ENCODE peak calls at places on chromosomes 1 and 21, in eight cellular contexts. B, K, P, T, C, E, N and L are unnamed samples. For H3K4me1 and H3K9me3, the result is how much of the 10 kb centered on the place peaks cover.

GRCh38 chr1:247456914-247457638 is 828 bp downstream of the OR2B11 start:
- DNase-seq in C (no peak), T (no peak), N (no peak), P (no peak), K (no peak), E (no peak), B (no peak), L (no peak)

GRCh38 chr1:166368030-166368429 is 201.2 kb upstream of the FAM78B start:
- DNase-seq in P (no peak), C (no peak), K (no peak), N (no peak), B (no peak), E (no peak), T (no peak), L (no peak)

GRCh38 chr1:230798187-230798484 is 50.9 kb downstream of the CAPN9 start:
- DNase-seq in E (no peak), B (no peak), T (no peak), P (no peak), N (no peak), K (no peak), C (no peak), L (no peak)

GRCh38 chr1:28510350-28511223 is 4.7 kb downstream of the RCC1 start:
- DNase-seq in N (no peak), T (no peak), B (peak), K (no peak), P (no peak), E (no peak), C (no peak), L (peak)

GRCh38 chr1:95388041-95388440 is 154.0 kb downstream of the RWDD3 start:
- DNase-seq in B (no peak), N (no peak), K (no peak), P (no peak), T (no peak), E (no peak), C (no peak), L (no peak)

GRCh38 chr1:170836146-170836545 is 99.2 kb upstream of the MROH9 start:
- DNase-seq in N (no peak), C (no peak), P (no peak), T (no peak), K (no peak), E (no peak), B (no peak), L (peak)

GRCh38 chr1:193264313-193265065 is 78.1 kb upstream of the B3GALT2 start:
- DNase-seq in E (no peak), K (no peak), P (no peak), N (no peak), T (no peak), B (no peak), C (no peak), L (no peak)

GRCh38 chr1:175893192-175893591 is 149.8 kb upstream of the TNR start:
- DNase-seq in B (no peak), N (no peak), E (no peak), C (no peak), K (no peak), T (no peak), P (no peak), L (no peak)

GRCh38 chr1:116712510-116712909 is 41.7 kb upstream of the CD2 start:
- DNase-seq in K (no peak), N (no peak), B (no peak), T (no peak), E (no peak), P (no peak), C (no peak), L (no peak)

GRCh38 chr1:66288048-66288447 is 245.9 kb upstream of the SGIP1 start:
- DNase-seq in P (no peak), K (no peak), T (no peak), C (no peak), B (no peak), N (no peak), E (no peak), L (no peak)

GRCh38 chr1:109011335-109011734 is 30.6 kb downstream of the WDR47 start:
- DNase-seq in C (no peak), B (no peak), P (no peak), T (no peak), N (no peak), K (no peak), E (no peak), L (no peak)

GRCh38 chr1:36913523-36914060 is 120.7 kb downstream of the GRIK3 start:
- DNase-seq in T (peak), N (no peak), C (no peak), P (no peak), E (no peak), B (no peak), K (no peak), L (no peak)

GRCh38 chr1:184362876-184363275 is 24.0 kb upstream of the C1orf21 start:
- DNase-seq in B (no peak), T (no peak), C (no peak), K (no peak), P (no peak), N (no peak), E (no peak), L (no peak)

GRCh38 chr1:243598433-243598832 is 251.6 kb downstream of the AKT3 start:
- DNase-seq in P (no peak), N (no peak), B (peak), T (no peak), K (no peak), C (no peak), E (no peak), L (peak)

GRCh38 chr1:68046885-68047658 is 3.4 kb downstream of the DIRAS3 start:
- DNase-seq in K (no peak), P (no peak), N (no peak), E (no peak), C (no peak), T (no peak), B (no peak), L (no peak)

GRCh38 chr1:41045740-41046139 is 24.2 kb upstream of the SLFNL1 start:
- DNase-seq in E (peak), P (peak), B (no peak), C (no peak), K (peak), N (no peak), T (no peak), L (peak)

GRCh38 chr1:76314730-76315129 is 240.2 kb downstream of the ST6GALNAC3 start:
- DNase-seq in N (no peak), B (no peak), C (no peak), P (no peak), K (no peak), T (no peak), E (no peak), L (peak)

GRCh38 chr1:24369801-24370200 is 43.8 kb downstream of the STPG1 start:
- DNase-seq in K (no peak), E (no peak), C (no peak), T (no peak), N (no peak), B (no peak), P (no peak), L (no peak)

GRCh38 chr1:236167578-236167977 is 25.2 kb downstream of the GPR137B start:
- DNase-seq in B (no peak), P (no peak), N (no peak), K (no peak), E (no peak), C (no peak), T (no peak), L (no peak)

GRCh38 chr1:38006008-38006828 is 904 bp upstream of the FHL3 start:
- DNase-seq in P (no peak), K (peak), E (no peak), B (no peak), N (peak), C (no peak), T (peak), L (no peak)

GRCh38 chr1:97243973-97244560 is 522.5 kb downstream of the PTBP2 start:
- DNase-seq in T (no peak), E (no peak), B (peak), N (no peak), K (no peak), P (no peak), C (peak), L (peak)

GRCh38 chr1:101115112-101115511 is 89.5 kb upstream of the DPH5 start:
- DNase-seq in K (no peak), N (no peak), C (no peak), P (no peak), E (no peak), B (no peak), T (no peak), L (no peak)

GRCh38 chr1:245153645-245154428 is 948 bp upstream of the KIF26B start:
- DNase-seq in C (no peak), E (no peak), B (peak), K (no peak), P (no peak), T (no peak), N (no peak), L (peak)

GRCh38 chr1:16440150-16440479 is 409 bp upstream of the NECAP2 start:
- DNase-seq in E (no peak), B (no peak), N (no peak), T (no peak), P (no peak), K (no peak), C (no peak), L (peak)

GRCh38 chr1:10687782-10688408 is 108.6 kb downstream of the CASZ1 start:
- DNase-seq in P (no peak), T (no peak), E (no peak), N (no peak), K (no peak), B (no peak), C (no peak), L (no peak)

GRCh38 chr1:200892546-200892945 is 2.2 kb upstream of the INAVA start:
- DNase-seq in E (no peak), N (no peak), K (no peak), P (no peak), C (no peak), T (no peak), B (no peak), L (no peak)
- H3K4me3 ChIP-seq in E (no peak), N (no peak), K (no peak), P (no peak), C (no peak), T (no peak), B (peak), L (no peak)

DNA sequence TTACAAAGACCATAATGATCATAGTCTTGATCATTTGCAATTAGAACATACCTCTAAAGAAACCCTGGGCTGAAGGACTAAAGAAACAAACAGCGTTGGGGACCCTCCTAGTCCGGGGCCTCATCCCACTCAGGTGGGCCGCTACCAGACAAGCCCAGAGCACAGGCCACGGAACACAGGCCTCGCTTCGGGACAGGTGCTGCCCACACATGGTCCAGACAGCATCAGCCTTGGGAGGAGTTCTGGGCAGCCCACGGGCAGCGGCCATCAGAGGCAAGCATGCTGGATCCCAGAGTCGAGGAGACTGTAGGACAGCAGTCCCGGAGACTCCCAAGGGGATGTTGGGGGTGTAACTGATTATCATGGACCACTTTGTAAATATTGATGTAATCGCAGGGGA is 4.9 kb downstream of the C2CD2 start:
- DNase-seq in N (no peak), C (no peak), B (no peak), K (no peak), P (no peak), E (no peak), T (no peak), L (no peak)
- H3K4me1 ChIP-seq in N (under half), C (under half), B (under half), K (under half), P (under half), E (under half), T (under half), L (under half)

GRCh38 chr1:2810281-2810680 is 8.8 kb upstream of the TTC34 start:
- DNase-seq in T (no peak), P (no peak), K (no peak), B (no peak), N (no peak), E (no peak), C (no peak), L (no peak)

GRCh38 chr1:2812136-2812535 is 10.6 kb upstream of the TTC34 start:
- DNase-seq in E (no peak), B (no peak), N (no peak), P (no peak), T (no peak), C (no peak), K (no peak), L (no peak)

GRCh38 chr1:2812939-2813653 is 11.6 kb upstream of the TTC34 start:
- DNase-seq in N (no peak), P (no peak), B (no peak), T (no peak), C (no peak), K (no peak), E (no peak), L (no peak)

GRCh38 chr1:2810899-2811525 is 9.5 kb upstream of the TTC34 start:
- DNase-seq in N (no peak), E (no peak), K (no peak), P (no peak), T (no peak), C (no peak), B (no peak), L (no peak)

DNA sequence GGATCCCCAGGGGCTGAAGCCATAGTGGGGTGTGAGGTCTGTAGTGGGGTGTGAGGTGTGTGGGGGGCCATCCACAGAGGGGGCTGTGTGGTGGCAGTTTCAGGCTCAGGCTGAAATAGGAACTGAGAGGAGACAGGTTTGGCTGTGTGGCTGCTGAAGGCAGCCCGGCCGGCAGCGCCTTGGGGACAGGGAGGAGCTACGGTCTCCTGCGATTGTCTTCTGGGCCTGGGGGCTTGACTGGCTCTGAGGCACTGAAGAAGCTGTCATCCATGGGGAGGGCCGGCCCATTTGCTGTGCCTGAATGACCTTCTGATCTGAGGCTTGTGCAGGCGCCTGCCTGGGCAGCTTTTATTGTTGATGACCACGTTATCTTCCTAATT is 10.0 kb upstream of the TTC34 start:
- DNase-seq in E (no peak), B (no peak), N (no peak), C (no peak), T (no peak), P (no peak), K (no peak), L (no peak)
- H3K9me3 ChIP-seq in E (under half), B (under half), N (under half), C (under half), T (under half), P (under half), K (under half), L (under half)

DNA sequence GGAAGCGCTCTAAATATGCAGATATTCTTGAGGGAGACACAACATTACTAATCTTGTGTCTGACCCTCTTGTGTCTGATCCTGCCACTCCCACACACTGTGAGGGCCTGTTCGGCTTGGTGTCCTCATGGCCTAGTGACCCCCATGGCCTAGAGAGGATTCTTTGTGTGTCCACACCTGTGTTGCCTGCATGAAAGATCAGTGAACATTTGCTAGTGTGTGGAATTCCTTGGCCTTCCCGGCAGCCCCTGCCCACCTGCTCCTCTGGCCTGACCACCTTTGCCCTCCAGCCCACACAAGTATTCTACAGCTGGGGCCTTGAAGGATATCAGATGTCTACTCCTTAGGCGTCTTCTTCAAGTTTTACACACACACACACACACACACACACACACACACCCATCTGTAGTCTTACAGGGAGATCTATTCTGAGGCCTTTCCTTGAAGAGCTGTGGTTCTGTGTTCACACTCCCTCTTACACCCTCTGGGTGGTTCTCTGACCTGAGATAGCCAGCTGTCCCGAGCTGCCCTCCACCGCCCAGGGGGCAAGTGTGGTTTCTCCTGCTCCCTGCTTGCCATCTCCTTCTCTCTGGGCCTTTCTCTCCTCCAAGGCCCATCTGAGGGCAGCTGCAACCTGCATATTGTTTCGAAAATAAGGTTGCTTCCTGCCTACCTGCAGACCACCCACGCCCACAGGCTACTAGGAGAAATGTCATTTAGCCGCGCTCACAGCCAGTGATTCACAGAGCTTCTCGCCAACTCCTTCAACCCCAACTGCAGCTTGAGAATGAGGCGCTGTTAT is 45.4 kb downstream of the CD247 start:
- DNase-seq in P (no peak), E (no peak), N (no peak), K (no peak), B (no peak), C (no peak), T (no peak), L (no peak)
- H3K4me3 ChIP-seq in P (no peak), E (no peak), N (no peak), K (no peak), B (no peak), C (no peak), T (no peak), L (no peak)

GRCh38 chr1:8016244-8017241 is 9.6 kb downstream of the ERRFI1 start:
- DNase-seq in B (no peak), T (no peak), E (no peak), N (no peak), P (no peak), C (no peak), K (no peak), L (peak)

GRCh38 chr1:8014381-8014988 is 11.6 kb downstream of the ERRFI1 start:
- DNase-seq in P (no peak), B (no peak), K (no peak), E (no peak), C (no peak), N (no peak), T (no peak), L (peak)

GRCh38 chr1:8015809-8016165 is 10.3 kb downstream of the ERRFI1 start:
- DNase-seq in K (no peak), T (no peak), P (no peak), E (peak), B (no peak), C (no peak), N (no peak), L (peak)

GRCh38 chr1:8013800-8014199 is 12.3 kb downstream of the ERRFI1 start:
- DNase-seq in C (no peak), K (no peak), E (no peak), P (no peak), B (no peak), T (no peak), N (no peak), L (no peak)

DNA sequence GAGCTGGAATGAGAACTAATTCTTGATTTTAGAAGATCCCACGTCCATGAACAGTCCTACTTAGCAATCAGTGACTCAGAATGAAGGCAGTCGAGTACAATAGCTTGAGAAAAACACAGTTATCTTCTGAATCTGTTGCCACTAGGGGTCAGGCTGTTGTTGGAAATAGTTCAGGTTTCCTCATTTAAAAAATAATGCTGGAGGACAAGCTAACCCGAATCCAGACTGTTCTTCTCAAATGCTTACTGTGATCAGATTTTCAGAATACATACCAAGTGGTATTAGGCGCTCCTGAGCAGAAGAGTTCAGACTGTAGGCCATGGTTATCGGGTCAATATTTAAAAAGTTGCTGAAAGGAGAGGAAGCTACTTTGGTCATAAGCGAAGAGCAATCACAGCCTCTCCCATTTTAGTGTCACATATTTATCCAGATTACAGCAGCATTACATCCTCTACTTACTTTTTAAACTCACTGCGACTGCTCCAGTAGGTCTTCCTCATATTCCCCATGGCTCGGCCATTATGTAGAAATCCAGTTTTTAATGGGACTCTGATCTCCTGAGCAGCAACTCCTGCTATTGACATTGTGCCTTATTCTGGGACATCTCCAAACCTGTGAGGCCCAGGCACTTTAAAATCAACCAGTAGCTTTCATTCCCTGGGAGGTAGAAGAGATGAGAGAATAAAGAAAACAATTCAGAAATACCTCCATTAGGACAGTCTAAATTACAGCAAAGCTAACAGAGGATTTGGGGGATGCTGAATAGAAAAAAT is 10.9 kb downstream of the ERRFI1 start:
- DNase-seq in N (no peak), B (peak), E (peak), C (no peak), P (no peak), T (no peak), K (no peak), L (peak)
- H3K4me1 ChIP-seq in N (half or more), B (half or more), E (under half), C (half or more), P (under half), T (half or more), K (half or more), L (under half)

DNA sequence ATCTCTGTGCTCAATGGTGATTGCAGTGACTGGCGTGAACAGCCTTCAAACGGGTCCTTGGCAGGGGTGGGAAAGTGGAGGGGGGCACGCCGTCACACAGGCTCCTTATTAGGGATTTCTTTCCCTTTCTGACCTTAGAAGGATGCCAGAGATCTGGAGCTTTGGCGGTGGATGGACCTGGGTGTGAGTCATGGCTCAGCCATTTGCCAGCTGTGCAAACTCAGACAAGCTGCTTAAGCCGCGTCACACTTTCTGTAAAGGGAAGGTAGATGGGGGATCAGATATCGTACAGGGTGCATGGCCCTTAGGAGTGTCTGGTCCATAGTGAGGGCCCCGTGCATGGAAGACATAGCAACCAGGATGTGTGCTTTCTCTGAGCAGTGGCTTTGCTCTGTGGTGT is 48.3 kb upstream of the C1orf174 start:
- DNase-seq in B (no peak), K (no peak), C (no peak), E (no peak), T (no peak), P (no peak), N (no peak), L (no peak)
- H3K9me3 ChIP-seq in B (under half), K (under half), C (under half), E (under half), T (under half), P (under half), N (under half), L (under half)

GRCh38 chr1:91572044-91572443 is 71.4 kb downstream of the CDC7 start:
- DNase-seq in N (no peak), B (no peak), K (no peak), E (no peak), T (no peak), P (no peak), C (no peak), L (no peak)
- H3K4me3 ChIP-seq in N (no peak), B (no peak), K (no peak), E (no peak), T (no peak), P (no peak), C (no peak), L (no peak)

GRCh38 chr1:31769720-31770390 is 5.7 kb upstream of the ADGRB2 start:
- DNase-seq in K (no peak), E (no peak), P (no peak), C (no peak), T (no peak), B (no peak), N (no peak), L (no peak)
- H3K4me1 ChIP-seq in K (under half), E (under half), P (under half), C (under half), T (under half), B (under half), N (under half), L (under half)